ENCODE peak calls at places on chromosomes 13 and 19, in five cellular contexts. One of them, this sample, is unnamed.
A peak's percentile ranks its signal among the peaks of the same experiment; 100 is the strongest.

GRCh38 chr13:106987435-106987800 is 419.5 kb upstream of the ARGLU1 start:
- DNase-seq in vagina: no peak
- DNase-seq in upper lobe of left lung: peak; percentile 81
- DNase-seq in HCT116: no peak
- DNase-seq in Panc1: no peak
- DNase-seq in this sample: no peak

GRCh38 chr13:43003010-43003409 is 11.0 kb upstream of the EPSTI1 start:
- DNase-seq in vagina: no peak
- DNase-seq in upper lobe of left lung: no peak
- DNase-seq in HCT116: no peak
- DNase-seq in Panc1: no peak
- DNase-seq in this sample: no peak

GRCh38 chr13:94708031-94708571 is 4.2 kb downstream of the SOX21 start:
- DNase-seq in vagina: no peak
- DNase-seq in upper lobe of left lung: peak; percentile 16
- DNase-seq in HCT116: no peak
- DNase-seq in Panc1: no peak
- DNase-seq in this sample: no peak

GRCh38 chr13:28337196-28338045 is 157.5 kb downstream of the FLT1 start:
- DNase-seq in vagina: no peak
- DNase-seq in upper lobe of left lung: no peak
- DNase-seq in HCT116: no peak
- DNase-seq in Panc1: no peak
- DNase-seq in this sample: no peak

GRCh38 chr13:108195146-108195545 is 20.2 kb downstream of the LIG4 start:
- DNase-seq in vagina: no peak
- DNase-seq in upper lobe of left lung: no peak
- DNase-seq in HCT116: no peak
- DNase-seq in Panc1: no peak
- DNase-seq in this sample: no peak

GRCh38 chr13:72435251-72435650 is 292.2 kb downstream of the MZT1 start:
- DNase-seq in vagina: no peak
- DNase-seq in upper lobe of left lung: no peak
- DNase-seq in HCT116: no peak
- DNase-seq in Panc1: no peak
- DNase-seq in this sample: no peak

GRCh38 chr13:99982741-99983400 is 1.3 kb downstream of the ZIC2 start:
- DNase-seq in vagina: no peak
- DNase-seq in upper lobe of left lung: peak; percentile 67
- DNase-seq in HCT116: no peak
- DNase-seq in Panc1: no peak
- DNase-seq in this sample: no peak

GRCh38 chr13:22256111-22256639 is 585.3 kb downstream of the FGF9 start:
- DNase-seq in vagina: no peak
- DNase-seq in upper lobe of left lung: no peak
- DNase-seq in HCT116: no peak
- DNase-seq in Panc1: no peak
- DNase-seq in this sample: no peak

GRCh38 chr13:27928353-27928804 is 8.6 kb downstream of the PDX1 start:
- DNase-seq in vagina: no peak
- DNase-seq in upper lobe of left lung: peak; percentile 42
- DNase-seq in HCT116: no peak
- DNase-seq in Panc1: no peak
- DNase-seq in this sample: no peak

GRCh38 chr19:45016388-45017314 is 15.4 kb downstream of the RELB start:
- DNase-seq in vagina: no peak
- DNase-seq in upper lobe of left lung: no peak
- DNase-seq in HCT116: peak; percentile 42
- DNase-seq in Panc1: no peak
- DNase-seq in this sample: peak; percentile 83

GRCh38 chr19:7512400-7512851 is 3.5 kb upstream of the ZNF358 start:
- DNase-seq in vagina: no peak
- DNase-seq in upper lobe of left lung: no peak
- DNase-seq in HCT116: no peak
- DNase-seq in Panc1: no peak
- DNase-seq in this sample: no peak

GRCh38 chr19:13842294-13843103 is 34.4 kb upstream of the NANOS3 start:
- DNase-seq in vagina: no peak
- DNase-seq in upper lobe of left lung: peak; percentile 97
- DNase-seq in HCT116: no peak
- DNase-seq in Panc1: no peak
- DNase-seq in this sample: peak; percentile 85

GRCh38 chr19:4597975-4598671 is 38.6 kb upstream of the SEMA6B start:
- DNase-seq in vagina: no peak
- DNase-seq in upper lobe of left lung: peak; percentile 59
- DNase-seq in HCT116: no peak
- DNase-seq in Panc1: no peak
- DNase-seq in this sample: peak; percentile 34

GRCh38 chr19:3712663-3713531 is 4.7 kb downstream of the TJP3 start:
- DNase-seq in vagina: no peak
- DNase-seq in upper lobe of left lung: no peak
- DNase-seq in HCT116: peak; percentile 37
- DNase-seq in Panc1: no peak
- DNase-seq in this sample: peak; percentile 80

GRCh38 chr19:41000310-41000737 is 9.2 kb downstream of the CYP2B6 start:
- DNase-seq in vagina: no peak
- DNase-seq in upper lobe of left lung: no peak
- DNase-seq in HCT116: peak; percentile 73
- DNase-seq in Panc1: no peak
- DNase-seq in this sample: peak; percentile 61

GRCh38 chr13:50594276-50594970 is 249.1 kb downstream of the DLEU7 start:
- DNase-seq in vagina: no peak
- DNase-seq in upper lobe of left lung: peak; percentile 36
- DNase-seq in HCT116: no peak
- DNase-seq in Panc1: no peak
- DNase-seq in this sample: no peak

GRCh38 chr13:111325146-111325890 is 4.9 kb downstream of the TEX29 start:
- DNase-seq in vagina: no peak
- DNase-seq in upper lobe of left lung: peak; percentile 68
- DNase-seq in HCT116: no peak
- DNase-seq in Panc1: no peak
- DNase-seq in this sample: no peak

GRCh38 chr13:45341799-45342584 is 1.0 kb upstream of the TPT1 start:
- DNase-seq in vagina: no peak
- DNase-seq in upper lobe of left lung: no peak
- DNase-seq in HCT116: no peak
- DNase-seq in Panc1: no peak
- DNase-seq in this sample: peak; percentile 59

GRCh38 chr13:99911069-99911964 is 60.2 kb downstream of the ZIC5 start:
- DNase-seq in vagina: no peak
- DNase-seq in upper lobe of left lung: no peak
- DNase-seq in HCT116: no peak
- DNase-seq in Panc1: no peak
- DNase-seq in this sample: no peak

GRCh38 chr13:25415196-25415595 is 43.4 kb downstream of the ATP8A2 start:
- DNase-seq in vagina: no peak
- DNase-seq in upper lobe of left lung: no peak
- DNase-seq in HCT116: no peak
- DNase-seq in Panc1: no peak
- DNase-seq in this sample: no peak

GRCh38 chr19:29364224-29364726 is 151.3 kb upstream of the UQCRFS1 start:
- DNase-seq in vagina: no peak
- DNase-seq in upper lobe of left lung: no peak
- DNase-seq in HCT116: no peak
- DNase-seq in Panc1: no peak
- DNase-seq in this sample: no peak

DNA sequence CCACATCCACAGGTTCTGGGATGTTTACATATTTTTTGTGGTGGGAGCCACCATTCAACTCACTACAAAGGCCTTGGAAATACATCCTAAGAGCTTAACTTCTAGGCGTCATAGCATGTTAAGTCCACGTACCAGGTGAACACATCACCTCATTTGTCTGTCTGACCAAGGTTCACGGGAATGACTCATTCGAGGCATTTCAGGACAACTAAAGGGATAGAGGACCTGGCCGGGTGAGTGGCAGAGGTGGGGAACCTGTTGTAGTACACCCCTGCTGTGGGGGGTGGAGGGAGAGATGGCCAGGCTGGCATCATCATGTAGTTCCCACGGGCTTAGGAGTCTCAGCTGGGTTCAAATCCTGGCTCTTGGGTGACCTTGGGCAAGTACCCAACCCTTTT is 51.5 kb downstream of the BICRA start:
- DNase-seq in vagina: no peak
- DNase-seq in upper lobe of left lung: no peak
- DNase-seq in HCT116: peak; percentile 16
- DNase-seq in Panc1: no peak
- DNase-seq in this sample: no peak
- TF ChIP-seq POLR2AphosphoS5 in vagina: no peak
- TF ChIP-seq POLR2AphosphoS5 in upper lobe of left lung: no peak
- TF ChIP-seq POLR2AphosphoS5 in HCT116: no peak
- TF ChIP-seq POLR2AphosphoS5 in Panc1: no peak
- TF ChIP-seq POLR2AphosphoS5 in this sample: no peak

GRCh38 chr13:67145950-67146349 is 84.2 kb downstream of the PCDH9 start:
- DNase-seq in vagina: no peak
- DNase-seq in upper lobe of left lung: no peak
- DNase-seq in HCT116: no peak
- DNase-seq in Panc1: no peak
- DNase-seq in this sample: no peak
- TF ChIP-seq POLR2AphosphoS5 in vagina: no peak
- TF ChIP-seq POLR2AphosphoS5 in upper lobe of left lung: no peak
- TF ChIP-seq POLR2AphosphoS5 in HCT116: no peak
- TF ChIP-seq POLR2AphosphoS5 in Panc1: no peak
- TF ChIP-seq POLR2AphosphoS5 in this sample: no peak

GRCh38 chr19:17419491-17420266 is at the start of gene MVB12A:
- DNase-seq in vagina: no peak
- DNase-seq in upper lobe of left lung: peak; percentile 97
- DNase-seq in HCT116: peak; percentile 98
- DNase-seq in Panc1: peak; percentile 92
- DNase-seq in this sample: peak; percentile 97
- TF ChIP-seq POLR2AphosphoS5 in vagina: peak; percentile 98
- TF ChIP-seq POLR2AphosphoS5 in upper lobe of left lung: peak; percentile 92
- TF ChIP-seq POLR2AphosphoS5 in HCT116: peak; percentile 73
- TF ChIP-seq POLR2AphosphoS5 in Panc1: peak; percentile 68
- TF ChIP-seq POLR2AphosphoS5 in this sample: peak; percentile 92

GRCh38 chr19:36151144-36152051 is 849 bp downstream of the COX7A1 start:
- DNase-seq in vagina: no peak
- DNase-seq in upper lobe of left lung: peak; percentile 79
- DNase-seq in HCT116: no peak
- DNase-seq in Panc1: no peak
- DNase-seq in this sample: no peak
- TF ChIP-seq POLR2AphosphoS5 in vagina: no peak
- TF ChIP-seq POLR2AphosphoS5 in upper lobe of left lung: peak; percentile 76
- TF ChIP-seq POLR2AphosphoS5 in HCT116: no peak
- TF ChIP-seq POLR2AphosphoS5 in Panc1: no peak
- TF ChIP-seq POLR2AphosphoS5 in this sample: peak; percentile 62

GRCh38 chr19:39613597-39613996 is 11.3 kb downstream of the LGALS13 start:
- DNase-seq in vagina: no peak
- DNase-seq in upper lobe of left lung: no peak
- DNase-seq in HCT116: no peak
- DNase-seq in Panc1: no peak
- DNase-seq in this sample: no peak
- TF ChIP-seq POLR2AphosphoS5 in vagina: no peak
- TF ChIP-seq POLR2AphosphoS5 in upper lobe of left lung: no peak
- TF ChIP-seq POLR2AphosphoS5 in HCT116: no peak
- TF ChIP-seq POLR2AphosphoS5 in Panc1: no peak
- TF ChIP-seq POLR2AphosphoS5 in this sample: no peak

This sample was measured in stomach.